ENCODE peak calls at places on chromosomes 12 and 14, in six cellular contexts. Y, H, Z, D, U and E are unnamed samples.

GRCh38 chr14:55976619-55977018 is 141.6 kb upstream of the PELI2 start:
- DNase-seq in D (no peak), Z (no peak), H (no peak), U (peak), Y (no peak), E (no peak)

GRCh38 chr12:113504917-113505316 is 33.2 kb upstream of the LHX5 start:
- DNase-seq in Y (no peak), D (no peak), Z (no peak), U (no peak), H (no peak), E (no peak)

GRCh38 chr12:15701212-15701611 is 88.0 kb downstream of the EPS8 start:
- DNase-seq in U (peak), Z (no peak), H (peak), Y (no peak), D (no peak), E (no peak)

GRCh38 chr12:12441891-12442461 is 85.1 kb downstream of the BORCS5 start:
- DNase-seq in U (no peak), D (no peak), H (peak), Z (no peak), Y (no peak), E (no peak)

GRCh38 chr12:64039285-64039871 is 182.7 kb downstream of the KICS2 start:
- DNase-seq in U (peak), H (peak), Z (no peak), Y (no peak), D (no peak), E (no peak)

GRCh38 chr12:74538491-74539258 is 1.0 kb downstream of the ATXN7L3B start:
- DNase-seq in D (no peak), Z (no peak), U (peak), H (peak), Y (no peak), E (no peak)

GRCh38 chr12:38399711-38400205 is 83.2 kb downstream of the ALG10B start:
- DNase-seq in U (no peak), Z (no peak), D (no peak), Y (no peak), H (no peak), E (no peak)

GRCh38 chr12:47813491-47814196 is 6.1 kb downstream of the HDAC7 start:
- DNase-seq in H (no peak), D (no peak), Y (peak), Z (no peak), U (no peak), E (no peak)

GRCh38 chr12:98820005-98820404 is 174.9 kb downstream of the APAF1 start:
- DNase-seq in Z (no peak), Y (no peak), D (no peak), H (no peak), U (no peak), E (no peak)

GRCh38 chr14:69077841-69078240 is 75.1 kb downstream of the DCAF5 start:
- DNase-seq in D (no peak), Z (no peak), U (peak), Y (peak), H (peak), E (no peak)

GRCh38 chr12:25962932-25963525 is 4.5 kb downstream of the RASSF8 start:
- DNase-seq in D (peak), U (no peak), H (no peak), Y (no peak), Z (no peak), E (no peak)

GRCh38 chr14:102580552-102581110 is 11.8 kb upstream of the RCOR1 start:
- DNase-seq in H (no peak), Z (no peak), U (no peak), Y (peak), D (no peak), E (no peak)

GRCh38 chr12:52942056-52942913 is 6.6 kb upstream of the KRT18 start:
- DNase-seq in Z (no peak), H (no peak), D (no peak), U (no peak), Y (no peak), E (no peak)

GRCh38 chr12:39772708-39773665 is 153.4 kb upstream of the ABCD2 start:
- DNase-seq in H (no peak), U (no peak), D (no peak), Z (no peak), Y (no peak), E (no peak)

GRCh38 chr14:102565331-102565887 is 27.0 kb upstream of the RCOR1 start:
- DNase-seq in D (no peak), Z (no peak), Y (no peak), H (no peak), U (no peak), E (no peak)